ENCODE peak calls at places on chromosome 6, in eight cellular contexts. Z is T-helper 17 cell; I is B cell; N is NCI-H1436; L is stimulated activated CD8-positive, alpha-beta memory T cell treated with anti-CD3 and anti-CD28 coated beads, Interleukin-2, amount 100 ng/mL, for 1 hour; R is astrocyte of the spinal cord; Y is fibroblast of mammary gland; F is GM03348. Q is an unnamed sample.

GRCh38 chr6:95280690-95281273 is 296.6 kb upstream of the MANEA start:
- DNase-seq in N (peak), L (no peak), I (no peak), R (peak), Z (no peak), Y (peak), F (no peak), Q (no peak)

GRCh38 chr6:33989016-33989854 is 156.7 kb downstream of the GRM4 start:
- DNase-seq in I (no peak), R (no peak), F (no peak), L (no peak), Z (no peak), Y (no peak), N (no peak), Q (no peak)

GRCh38 chr6:143652840-143653239 is 24.9 kb upstream of the PHACTR2 start:
- DNase-seq in Z (no peak), F (no peak), I (no peak), N (no peak), Y (no peak), R (no peak), L (no peak), Q (no peak)

GRCh38 chr6:117531758-117532276 is 49.3 kb downstream of the DCBLD1 start:
- DNase-seq in R (no peak), N (no peak), Y (peak), L (no peak), I (no peak), Z (no peak), F (no peak), Q (no peak)

GRCh38 chr6:141510803-141511202 is 621.9 kb upstream of the GJE1 start:
- DNase-seq in Z (no peak), I (no peak), R (no peak), L (no peak), Y (no peak), F (no peak), N (no peak), Q (no peak)

GRCh38 chr6:131159578-131159977 is 24.3 kb downstream of the AKAP7 start:
- DNase-seq in I (no peak), N (no peak), L (no peak), Y (peak), F (peak), Z (no peak), R (peak), Q (no peak)

GRCh38 chr6:21241231-21242130 is 352.1 kb upstream of the SOX4 start:
- DNase-seq in Z (no peak), Y (no peak), L (no peak), I (no peak), N (no peak), R (no peak), F (no peak), Q (no peak)

GRCh38 chr6:44012078-44012493 is 115.2 kb downstream of the MRPL14 start:
- DNase-seq in R (peak), Y (peak), N (no peak), F (peak), L (no peak), I (no peak), Z (no peak), Q (peak)

GRCh38 chr6:126020305-126021050 is 34.1 kb downstream of the TRMT11 start:
- DNase-seq in N (no peak), L (no peak), I (no peak), Z (no peak), R (peak), Y (no peak), F (no peak), Q (no peak)

GRCh38 chr6:41939091-41939847 is 2.3 kb downstream of the CCND3 start:
- DNase-seq in L (no peak), N (no peak), Z (peak), R (peak), I (no peak), F (peak), Y (peak), Q (no peak)

GRCh38 chr6:137798261-137798660 is 68.8 kb upstream of the TNFAIP3 start:
- DNase-seq in I (no peak), R (no peak), F (no peak), L (no peak), Y (no peak), Z (no peak), N (no peak), Q (no peak)

GRCh38 chr6:24385536-24386269 is 17.0 kb upstream of the MRS2 start:
- DNase-seq in Y (no peak), L (no peak), N (no peak), F (no peak), Z (no peak), I (no peak), R (no peak), Q (no peak)

GRCh38 chr6:24105146-24105545 is 20.9 kb upstream of the NRSN1 start:
- DNase-seq in Y (no peak), R (no peak), N (no peak), F (no peak), Z (no peak), L (no peak), I (no peak), Q (no peak)

GRCh38 chr6:21653323-21653722 is 59.8 kb downstream of the SOX4 start:
- DNase-seq in F (no peak), R (no peak), Y (no peak), Z (no peak), N (no peak), L (no peak), I (no peak), Q (no peak)

GRCh38 chr6:122578961-122579360 is 31.2 kb upstream of the PKIB start:
- DNase-seq in F (no peak), N (no peak), L (no peak), Y (no peak), R (no peak), I (no peak), Z (no peak), Q (no peak)

GRCh38 chr6:148547110-148547509 is 199.7 kb upstream of the UST start:
- DNase-seq in L (no peak), Z (no peak), N (no peak), F (no peak), Y (no peak), R (no peak), I (no peak), Q (no peak)

GRCh38 chr6:118298476-118298875 is 249.6 kb upstream of the PLN start:
- DNase-seq in F (no peak), Y (peak), R (no peak), N (no peak), I (no peak), L (no peak), Z (no peak), Q (no peak)

GRCh38 chr6:159826968-159827647 is 27.0 kb downstream of the PNLDC1 start:
- DNase-seq in Y (no peak), N (no peak), L (no peak), I (no peak), R (no peak), Z (no peak), F (no peak), Q (no peak)

GRCh38 chr6:44795326-44795725 is 407.8 kb downstream of the CDC5L start:
- DNase-seq in L (no peak), F (no peak), N (no peak), Y (no peak), R (no peak), Z (no peak), I (no peak), Q (no peak)